ENCODE peak calls at places on chromosomes 12 and 14, in five cellular contexts. A is A549, H is K562, P is H1, O is HepG2. E is an unnamed sample.

GRCh38 chr12:2354151-2354991 is 301.6 kb downstream of the CACNA1C start:
- DNase-seq in P (no peak), A (no peak), H (no peak), O (no peak), E (no peak)

GRCh38 chr14:98945611-98946570 is 326.1 kb downstream of the BCL11B start:
- DNase-seq in P (no peak), A (no peak), H (no peak), O (no peak), E (no peak)

GRCh38 chr14:50941151-50941550 is 3.1 kb downstream of the PYGL start:
- DNase-seq in P (no peak), H (no peak), A (no peak), O (no peak), E (no peak)

GRCh38 chr12:2113501-2113912 is 60.7 kb downstream of the CACNA1C start:
- DNase-seq in P (no peak), O (no peak), H (no peak), A (no peak), E (no peak)

GRCh38 chr12:114311966-114312365 is 94.0 kb downstream of the TBX5 start:
- DNase-seq in A (no peak), O (no peak), H (no peak), P (no peak), E (no peak)

GRCh38 chr14:101711041-101711861 is 50.3 kb upstream of the PPP2R5C start:
- DNase-seq in O (no peak), H (peak), A (no peak), P (no peak), E (no peak)

GRCh38 chr12:93244514-93245077 is 133.1 kb upstream of the NUDT4 start:
- DNase-seq in A (no peak), P (no peak), O (no peak), H (no peak), E (no peak)

GRCh38 chr14:67166450-67166853 is 22.8 kb upstream of the GARIN2 start:
- DNase-seq in O (no peak), P (no peak), H (no peak), A (peak), E (peak)

GRCh38 chr14:56324831-56325230 is 206.6 kb downstream of the PELI2 start:
- DNase-seq in O (no peak), A (no peak), P (no peak), H (no peak), E (no peak)

GRCh38 chr12:115964626-115965025 is 312.9 kb downstream of the MED13L start:
- DNase-seq in P (no peak), H (no peak), O (no peak), A (no peak), E (no peak)

GRCh38 chr12:52581481-52581880 is 7.8 kb upstream of the KRT74 start:
- DNase-seq in P (no peak), H (no peak), A (peak), O (no peak), E (no peak)

GRCh38 chr12:56488041-56488955 is at the start of gene GLS2:
- DNase-seq in H (peak), A (peak), P (peak), O (peak), E (peak)

GRCh38 chr12:65324551-65324950 is 46.1 kb downstream of the MSRB3 start:
- DNase-seq in A (no peak), O (no peak), H (no peak), P (no peak), E (no peak)

GRCh38 chr14:74618078-74618952 is 6.3 kb upstream of the LTBP2 start:
- DNase-seq in H (no peak), P (no peak), O (peak), A (peak), E (peak)

GRCh38 chr12:96103067-96103650 is 67.8 kb upstream of the LTA4H start:
- DNase-seq in P (no peak), O (no peak), H (no peak), A (no peak), E (peak)

GRCh38 chr14:85122690-85123089 is 407.3 kb upstream of the FLRT2 start:
- DNase-seq in H (no peak), A (no peak), P (no peak), O (no peak), E (no peak)

GRCh38 chr12:80582431-80582830 is 125.0 kb upstream of the MYF6 start:
- DNase-seq in P (no peak), A (no peak), H (no peak), O (no peak), E (no peak)

GRCh38 chr14:67253076-67253635 is 11.9 kb downstream of the PALS1 start:
- DNase-seq in H (no peak), P (no peak), A (no peak), O (no peak), E (no peak)

GRCh38 chr12:109460538-109460937 is 16.6 kb downstream of the KCTD10 start:
- DNase-seq in O (no peak), P (no peak), H (peak), A (no peak), E (no peak)

GRCh38 chr12:95342008-95342407 is 124.4 kb downstream of the VEZT start:
- DNase-seq in H (no peak), O (no peak), A (no peak), P (no peak), E (no peak)

GRCh38 chr12:47270782-47271664 is 191.3 kb upstream of the AMIGO2 start:
- DNase-seq in O (no peak), H (no peak), P (no peak), A (peak), E (no peak)

GRCh38 chr12:109385339-109386078 is 37.8 kb downstream of the MYO1H start:
- DNase-seq in H (peak), A (peak), P (no peak), O (peak), E (peak)

GRCh38 chr12:89299417-89299816 is 52.9 kb downstream of the DUSP6 start:
- DNase-seq in O (no peak), A (no peak), P (no peak), H (no peak), E (no peak)

GRCh38 chr14:74239848-74240793 is 872 bp downstream of the VSX2 start:
- DNase-seq in O (no peak), H (no peak), A (no peak), P (no peak), E (peak)

GRCh38 chr14:101231828-101232227 is 328.3 kb upstream of the RTL1 start:
- DNase-seq in P (no peak), H (no peak), O (no peak), A (no peak), E (no peak)

GRCh38 chr14:62006116-62006737 is 244.0 kb downstream of the SNAPC1 start:
- DNase-seq in O (no peak), A (no peak), P (no peak), H (no peak), E (no peak)

DNA sequence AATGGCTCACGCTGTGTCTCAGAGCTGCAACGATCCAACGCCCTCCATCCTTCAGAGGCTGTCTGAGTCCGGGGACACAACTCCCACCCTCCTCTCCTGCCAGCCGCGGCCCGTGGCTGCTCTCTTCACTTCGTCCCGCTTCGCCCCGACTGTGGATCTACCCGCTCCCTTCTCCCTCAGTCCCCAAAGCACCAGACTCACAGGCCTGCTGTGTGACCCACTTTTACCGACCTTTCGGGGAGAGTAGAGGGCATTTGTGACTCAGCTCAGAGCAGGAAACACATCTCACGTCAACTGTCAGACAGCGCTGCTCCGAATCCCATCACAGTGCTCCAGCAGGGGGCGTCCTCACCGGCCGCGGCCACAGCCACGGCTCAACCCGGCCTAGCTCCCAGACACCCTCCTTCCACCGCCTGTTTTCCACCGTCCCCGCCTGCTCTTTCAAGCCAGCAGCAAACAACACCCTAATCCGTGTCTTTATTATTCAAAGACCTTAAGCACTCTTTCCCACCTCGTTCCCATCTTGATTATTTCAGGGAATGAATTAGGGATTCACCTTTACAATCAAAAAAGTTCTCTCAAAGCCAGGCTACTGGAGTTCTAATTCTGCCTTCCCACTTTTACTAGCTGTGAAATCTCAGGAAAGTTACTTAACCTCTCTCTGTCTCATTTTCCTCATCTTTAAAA is 5.0 kb upstream of the AQP2 start:
- DNase-seq in A (peak), O (peak), P (peak), H (peak), E (peak)
- TF ChIP-seq JUN in A (no peak), O (no peak), P (no peak), H (peak), E (peak)

GRCh38 chr12:131784909-131785762 is 43.1 kb upstream of the MMP17 start:
- DNase-seq in A (no peak), P (no peak), H (no peak), O (no peak), E (no peak)

GRCh38 chr12:131779027-131779426 is 49.2 kb upstream of the MMP17 start:
- DNase-seq in O (no peak), P (no peak), A (no peak), H (no peak), E (no peak)

GRCh38 chr12:131783915-131784541 is 44.2 kb upstream of the MMP17 start:
- DNase-seq in H (peak), A (peak), O (no peak), P (no peak), E (no peak)

GRCh38 chr12:131785763-131786330 is 42.3 kb upstream of the MMP17 start:
- DNase-seq in A (no peak), H (no peak), P (no peak), O (no peak), E (no peak)

GRCh38 chr12:131782061-131782460 is 46.1 kb upstream of the MMP17 start:
- DNase-seq in O (no peak), P (no peak), A (no peak), H (no peak), E (no peak)
- H3K27ac ChIP-seq in O (no peak), P (no peak), A (no peak), H (no peak), E (no peak)

DNA sequence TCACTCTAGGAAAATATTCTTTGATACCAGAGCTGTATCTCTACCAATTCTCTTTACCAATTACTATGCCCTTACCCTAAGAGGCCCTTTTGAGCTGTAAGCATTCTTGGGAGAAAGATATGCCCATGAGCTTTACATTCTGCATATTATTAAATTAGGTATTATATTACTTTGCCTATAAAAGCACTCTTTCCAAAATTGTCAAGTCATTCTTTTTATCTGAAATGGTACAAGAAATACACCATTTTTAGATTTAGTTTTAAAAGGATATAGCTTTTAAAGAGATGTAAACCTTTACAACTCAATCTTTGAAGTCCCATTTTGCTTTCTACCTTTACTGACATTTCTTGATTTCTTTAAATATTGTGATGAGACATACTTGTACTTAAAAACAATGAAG is 343.5 kb downstream of the C12orf50 start:
- DNase-seq in O (no peak), H (no peak), P (no peak), A (no peak), E (no peak)
- TF ChIP-seq JUN in O (no peak), H (no peak), P (no peak), A (no peak), E (no peak)

GRCh38 chr14:22848391-22849164 is 12.2 kb downstream of the MMP14 start:
- DNase-seq in P (no peak), H (no peak), A (no peak), O (no peak), E (peak)
- H3K27ac ChIP-seq in P (peak), H (no peak), A (no peak), O (no peak), E (peak)

DNA sequence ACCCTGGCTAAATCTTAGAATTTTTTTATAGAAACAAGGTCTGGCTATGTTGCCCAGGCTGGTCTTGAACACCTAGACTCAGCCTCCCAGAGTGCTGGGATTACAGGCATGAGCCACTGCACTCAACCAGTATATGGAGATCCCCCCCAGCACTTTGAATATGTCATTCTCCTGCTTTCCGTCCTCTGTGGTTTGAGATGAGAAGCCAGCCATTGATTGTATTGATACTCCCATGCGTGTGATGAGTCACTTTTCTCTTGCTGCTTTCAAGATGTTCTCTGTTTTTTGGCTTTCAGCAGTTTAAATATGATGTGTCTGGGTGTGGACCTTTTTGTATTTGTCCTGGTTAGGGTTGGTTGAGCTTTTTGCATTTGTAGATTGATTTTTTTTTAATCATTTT is 75.2 kb upstream of the DNM1L start:
- DNase-seq in O (no peak), H (no peak), P (no peak), A (no peak), E (no peak)
- TF ChIP-seq JUN in O (no peak), H (no peak), P (no peak), A (no peak), E (no peak)

DNA sequence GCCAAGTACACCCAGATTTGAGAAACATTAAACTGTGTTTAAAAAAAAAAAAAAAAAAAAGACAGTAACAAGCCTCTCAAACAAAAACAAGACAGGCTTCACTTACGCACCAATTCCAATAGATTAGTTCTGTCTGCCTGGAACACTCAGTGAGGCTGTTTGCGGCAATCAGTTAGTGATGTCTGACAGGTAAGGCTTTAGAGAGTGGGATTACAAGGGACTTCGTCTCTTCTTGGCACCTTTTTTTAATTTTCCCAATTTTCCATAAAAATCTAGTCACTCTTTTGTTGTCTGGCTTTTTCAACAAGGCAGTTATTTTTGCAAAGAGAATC is 79.6 kb downstream of the NCOR2 start:
- DNase-seq in P (no peak), A (no peak), H (no peak), O (no peak), E (no peak)
- H3K27ac ChIP-seq in P (no peak), A (no peak), H (peak), O (no peak), E (no peak)

GRCh38 chr14:53528114-53528513 is 375.0 kb upstream of the DDHD1 start:
- DNase-seq in H (no peak), A (no peak), O (no peak), P (no peak), E (no peak)
- TF ChIP-seq JUN in H (no peak), A (no peak), O (no peak), P (no peak), E (no peak)

DNA sequence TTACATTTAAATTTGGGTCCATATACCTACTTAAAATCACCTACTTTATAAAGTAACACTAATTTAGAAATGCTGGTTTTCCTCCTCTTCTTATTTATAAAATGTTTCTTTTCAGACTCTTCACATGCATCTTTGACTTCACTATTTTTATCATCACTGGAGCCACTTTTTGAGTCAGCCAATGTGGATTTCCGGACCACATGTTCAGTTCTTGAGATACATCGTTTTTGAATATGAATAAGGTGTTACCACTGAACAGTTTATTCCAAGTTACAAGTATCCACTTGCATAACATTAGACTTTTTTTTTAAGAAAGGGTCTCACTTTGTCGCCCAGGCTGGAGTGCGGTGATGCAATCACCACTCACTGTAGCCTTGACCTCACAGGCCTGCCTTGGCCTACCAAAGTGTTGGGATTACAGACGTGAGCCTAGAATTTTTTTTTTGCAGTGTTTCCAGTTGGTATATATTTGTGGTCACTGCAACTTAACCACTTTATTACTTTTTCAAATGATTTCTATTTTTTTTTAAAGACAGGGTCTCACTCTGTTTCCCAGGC is 5.7 kb downstream of the FNTB start:
- DNase-seq in O (no peak), H (no peak), P (no peak), A (no peak), E (no peak)
- H3K27ac ChIP-seq in O (no peak), H (no peak), P (no peak), A (no peak), E (no peak)